ENCODE peak calls at places on chromosome 2, in five cellular contexts. V is HCT116, F is astrocyte, L is B cell, T is cardiac muscle cell. I is an unnamed sample.

GRCh38 chr2:150596071-150596470 is 108.6 kb upstream of the RND3 start:
- DNase-seq in T (peak), L (no peak), V (no peak), F (peak), I (no peak)

GRCh38 chr2:164890533-164890932 is 48.9 kb upstream of the COBLL1 start:
- DNase-seq in T (peak), V (no peak), L (no peak), F (peak), I (no peak)

GRCh38 chr2:173288561-173288960 is 66.1 kb upstream of the CDCA7 start:
- DNase-seq in T (peak), V (no peak), L (no peak), F (peak), I (no peak)

GRCh38 chr2:167833294-167833693 is 414.1 kb downstream of the STK39 start:
- DNase-seq in V (no peak), L (no peak), F (no peak), T (no peak), I (no peak)

GRCh38 chr2:238835726-238836301 is 12.1 kb upstream of the TWIST2 start:
- DNase-seq in T (no peak), L (no peak), F (no peak), V (no peak), I (no peak)

GRCh38 chr2:218375212-218375611 is 6.9 kb upstream of the SLC11A1 start:
- DNase-seq in V (no peak), L (no peak), T (peak), F (peak), I (no peak)

GRCh38 chr2:66109419-66109818 is 325.5 kb upstream of the MEIS1 start:
- DNase-seq in L (no peak), V (no peak), T (no peak), F (no peak), I (no peak)

GRCh38 chr2:200795044-200795443 is 16.7 kb upstream of the BZW1 start:
- DNase-seq in F (no peak), L (no peak), T (peak), V (no peak), I (no peak)

GRCh38 chr2:12006841-12007240 is 260.4 kb downstream of the LPIN1 start:
- DNase-seq in F (peak), T (peak), V (no peak), L (no peak), I (no peak)

GRCh38 chr2:239311132-239312040 is 89.4 kb downstream of the HDAC4 start:
- DNase-seq in T (no peak), F (no peak), L (no peak), V (no peak), I (no peak)

GRCh38 chr2:58614259-58614658 is 373.1 kb upstream of the FANCL start:
- DNase-seq in L (no peak), F (no peak), T (no peak), V (no peak), I (no peak)

GRCh38 chr2:230930928-230931555 is 6.0 kb upstream of the GPR55 start:
- DNase-seq in F (no peak), T (no peak), V (no peak), L (no peak), I (no peak)

GRCh38 chr2:96195410-96196071 is 13.1 kb downstream of the STARD7 start:
- DNase-seq in V (no peak), F (peak), L (no peak), T (no peak), I (no peak)

GRCh38 chr2:47494267-47495130 is 91.5 kb downstream of the MSH2 start:
- DNase-seq in F (no peak), V (no peak), T (no peak), L (no peak), I (no peak)

GRCh38 chr2:206287197-206287596 is 12.7 kb downstream of the ZDBF2 start:
- DNase-seq in V (no peak), T (no peak), L (no peak), F (no peak), I (no peak)

GRCh38 chr2:119649364-119649917 is 29.6 kb upstream of the TMEM177 start:
- DNase-seq in L (no peak), F (peak), T (peak), V (no peak), I (no peak)

GRCh38 chr2:112821682-112822081 is 14.9 kb downstream of the IL1B start:
- DNase-seq in T (no peak), L (no peak), V (no peak), F (no peak), I (no peak)

GRCh38 chr2:74461187-74462053 is 3.2 kb downstream of the WBP1 start:
- DNase-seq in L (no peak), F (no peak), T (peak), V (no peak), I (no peak)

GRCh38 chr2:46787315-46787714 is 128.3 kb downstream of the MCFD2 start:
- DNase-seq in L (no peak), T (no peak), F (no peak), V (no peak), I (no peak)

GRCh38 chr2:54673501-54673998 is 49.9 kb upstream of the EML6 start:
- DNase-seq in V (no peak), T (peak), F (no peak), L (peak), I (peak)

GRCh38 chr2:190318931-190319556 is 582 bp downstream of the HIBCH start:
- DNase-seq in F (no peak), T (no peak), V (no peak), L (peak), I (peak)

GRCh38 chr2:177882501-177882900 is 190.1 kb downstream of the PDE11A start:
- DNase-seq in T (no peak), V (no peak), F (no peak), L (no peak), I (no peak)

GRCh38 chr2:226743911-226744310 is 55.7 kb downstream of the IRS1 start:
- DNase-seq in F (peak), T (no peak), V (no peak), L (no peak), I (no peak)

GRCh38 chr2:66494708-66495107 is 59.8 kb downstream of the MEIS1 start:
- DNase-seq in V (no peak), F (peak), L (no peak), T (peak), I (no peak)

GRCh38 chr2:129165001-129165400 is 814.5 kb upstream of the RAB6C start:
- DNase-seq in V (no peak), F (no peak), T (peak), L (no peak), I (no peak)

GRCh38 chr2:17646838-17647701 is 106.5 kb downstream of the SMC6 start:
- DNase-seq in T (no peak), L (no peak), F (no peak), V (no peak), I (no peak)

GRCh38 chr2:2579814-2580213 is 248.7 kb upstream of the MYT1L start:
- DNase-seq in L (no peak), F (no peak), V (no peak), T (no peak), I (no peak)

GRCh38 chr2:127673304-127674069 is 1.8 kb downstream of the LIMS2 start:
- DNase-seq in V (no peak), L (no peak), T (no peak), F (no peak), I (no peak)

GRCh38 chr2:165698621-165698946 is 95.5 kb downstream of the GALNT3 start:
- DNase-seq in F (peak), V (peak), L (peak), T (peak), I (peak)

GRCh38 chr2:67169417-67170140 is 227.6 kb upstream of the ETAA1 start:
- DNase-seq in F (peak), L (no peak), T (no peak), V (no peak), I (no peak)

GRCh38 chr2:219576505-219577388 is 4.6 kb downstream of the INHA start:
- DNase-seq in F (peak), V (no peak), L (no peak), T (no peak), I (no peak)

GRCh38 chr2:19198376-19198775 is 160.0 kb downstream of the OSR1 start:
- DNase-seq in F (no peak), T (peak), L (no peak), V (no peak), I (no peak)

GRCh38 chr2:218291318-218291933 is 877 bp downstream of the TMBIM1 start:
- DNase-seq in F (no peak), L (no peak), T (peak), V (no peak), I (no peak)

GRCh38 chr2:715038-715437 is 37.8 kb upstream of the TMEM18 start:
- DNase-seq in F (no peak), L (no peak), T (no peak), V (no peak), I (no peak)

GRCh38 chr2:714005-714741 is 37.0 kb upstream of the TMEM18 start:
- DNase-seq in V (peak), L (peak), F (no peak), T (peak), I (peak)

GRCh38 chr2:719734-720133 is 42.5 kb upstream of the TMEM18 start:
- DNase-seq in T (no peak), F (no peak), L (no peak), V (no peak), I (no peak)

GRCh38 chr2:719191-719590 is 42.0 kb upstream of the TMEM18 start:
- DNase-seq in L (no peak), F (no peak), V (no peak), T (no peak), I (no peak)

GRCh38 chr2:715847-716573 is 38.8 kb upstream of the TMEM18 start:
- DNase-seq in V (peak), T (peak), L (no peak), F (no peak), I (no peak)
- TF ChIP-seq CTCF in V (peak), T (peak), L (no peak), F (peak), I (no peak)

GRCh38 chr2:156215656-156216055 is 116.9 kb downstream of the NR4A2 start:
- DNase-seq in F (no peak), T (no peak), L (no peak), V (no peak), I (no peak)
- TF ChIP-seq CTCF in F (no peak), T (no peak), L (no peak), V (no peak), I (no peak)

GRCh38 chr2:139946690-139947089 is 1166.5 kb upstream of the NXPH2 start:
- DNase-seq in L (no peak), F (no peak), T (no peak), V (peak), I (no peak)
- TF ChIP-seq CTCF in L (no peak), F (no peak), T (no peak), V (peak), I (no peak)

GRCh38 chr2:232439758-232440135 is 16.2 kb upstream of the ALPI start:
- DNase-seq in L (no peak), T (no peak), V (no peak), F (no peak), I (no peak)
- TF ChIP-seq CTCF in L (peak), T (peak), V (no peak), F (no peak), I (no peak)

GRCh38 chr2:176117162-176117822 is 714 bp downstream of the HOXD10 start:
- DNase-seq in T (no peak), L (no peak), V (no peak), F (no peak), I (no peak)

GRCh38 chr2:176117823-176118376 is 1.3 kb downstream of the HOXD10 start:
- DNase-seq in L (no peak), V (no peak), T (no peak), F (no peak), I (no peak)

GRCh38 chr2:176115883-176116813 is at the start of gene HOXD10:
- DNase-seq in L (no peak), T (no peak), F (no peak), V (no peak), I (no peak)

GRCh38 chr2:176120369-176121307 is 1.9 kb upstream of the HOXD9 start:
- DNase-seq in V (no peak), L (no peak), F (no peak), T (no peak), I (no peak)

GRCh38 chr2:176118606-176119370 is 2.2 kb downstream of the HOXD10 start:
- DNase-seq in V (peak), F (no peak), L (no peak), T (no peak), I (no peak)
- TF ChIP-seq CTCF in V (peak), F (peak), L (peak), T (peak), I (no peak)

I was measured in GM20000.